ENCODE peak calls at places on chromosomes 7 and 10, in seven cellular contexts. U is testis, P is gastrocnemius medialis, W is IMR-90, T is body of pancreas, C is endothelial cell of umbilical vein, S is A549. V is an unnamed sample.

GRCh38 chr7:35556532-35557471 is 138.1 kb downstream of the HERPUD2 start:
- DNase-seq in U (no peak), P (no peak), W (no peak), T (no peak), C (no peak), S (no peak), V (no peak)

GRCh38 chr10:73653195-73653594 is 2.6 kb downstream of the SYNPO2L start:
- DNase-seq in U (no peak), P (no peak), W (no peak), T (no peak), C (no peak), S (no peak), V (no peak)

GRCh38 chr7:14197280-14197679 is 207.8 kb upstream of the ETV1 start:
- DNase-seq in U (peak; percentile 60), P (no peak), W (no peak), T (peak; percentile 41), C (no peak), S (no peak), V (no peak)

GRCh38 chr7:10632707-10633106 is 341.0 kb upstream of the PHF14 start:
- DNase-seq in U (no peak), P (no peak), W (no peak), T (no peak), C (no peak), S (no peak), V (peak; percentile 60)

GRCh38 chr7:69276011-69276729 is 322.1 kb upstream of the AUTS2 start:
- DNase-seq in U (no peak), P (no peak), W (no peak), T (no peak), C (no peak), S (no peak), V (no peak)

GRCh38 chr10:94005050-94005449 is 11.3 kb downstream of the PLCE1 start:
- DNase-seq in U (no peak), P (no peak), W (peak; percentile 81), T (no peak), C (no peak), S (no peak), V (no peak)

GRCh38 chr10:37057280-37057679 is 68.1 kb upstream of the ANKRD30A start:
- DNase-seq in U (no peak), P (no peak), W (no peak), T (no peak), C (no peak), S (no peak), V (no peak)

GRCh38 chr10:239109-239508 is 103.9 kb downstream of the ZMYND11 start:
- DNase-seq in U (no peak), P (no peak), W (peak; percentile 29), T (no peak), C (no peak), S (no peak), V (no peak)

GRCh38 chr7:26200113-26200443 is 468 bp downstream of the HNRNPA2B1 start:
- DNase-seq in U (peak; percentile 75), P (peak; percentile 50), W (no peak), T (peak; percentile 76), C (peak; percentile 61), S (no peak), V (peak; percentile 90)

GRCh38 chr7:77867208-77867915 is 68.8 kb downstream of the PHTF2 start:
- DNase-seq in U (no peak), P (no peak), W (peak; percentile 41), T (no peak), C (peak; percentile 64), S (peak; percentile 13), V (no peak)

GRCh38 chr7:90520484-90520883 is 51.0 kb downstream of the PTTG1IP2 start:
- DNase-seq in U (no peak), P (no peak), W (peak; percentile 3), T (no peak), C (peak; percentile 13), S (no peak), V (no peak)

GRCh38 chr10:78578929-78579328 is 489.8 kb upstream of the ZMIZ1 start:
- DNase-seq in U (no peak), P (no peak), W (peak; percentile 43), T (no peak), C (no peak), S (no peak), V (no peak)

GRCh38 chr7:158512042-158512441 is 75.6 kb downstream of the PTPRN2 start:
- DNase-seq in U (no peak), P (no peak), W (no peak), T (no peak), C (no peak), S (no peak), V (no peak)

GRCh38 chr10:17782921-17783665 is 26.1 kb upstream of the MRC1 start:
- DNase-seq in U (no peak), P (peak; percentile 21), W (peak; percentile 33), T (no peak), C (peak; percentile 94), S (no peak), V (no peak)

GRCh38 chr10:59362184-59362966 is at the start of gene FAM13C:
- DNase-seq in U (peak; percentile 87), P (peak; percentile 66), W (peak; percentile 63), T (peak; percentile 85), C (peak; percentile 42), S (peak; percentile 7), V (no peak)

GRCh38 chr7:33849004-33849403 is 56.3 kb upstream of the BMPER start:
- DNase-seq in U (no peak), P (no peak), W (peak; percentile 73), T (no peak), C (no peak), S (no peak), V (no peak)

GRCh38 chr7:138886501-138886917 is 88.5 kb upstream of the ATP6V0A4 start:
- DNase-seq in U (peak; percentile 28), P (no peak), W (peak; percentile 73), T (no peak), C (peak; percentile 84), S (peak; percentile 55), V (peak; percentile 70)

GRCh38 chr7:47763063-47763974 is 181.4 kb upstream of the TNS3 start:
- DNase-seq in U (no peak), P (no peak), W (peak; percentile 96), T (no peak), C (peak; percentile 56), S (peak; percentile 96), V (no peak)

GRCh38 chr7:75743455-75743859 is 4.7 kb upstream of the HIP1 start:
- DNase-seq in U (no peak), P (no peak), W (no peak), T (no peak), C (no peak), S (no peak), V (no peak)

DNA sequence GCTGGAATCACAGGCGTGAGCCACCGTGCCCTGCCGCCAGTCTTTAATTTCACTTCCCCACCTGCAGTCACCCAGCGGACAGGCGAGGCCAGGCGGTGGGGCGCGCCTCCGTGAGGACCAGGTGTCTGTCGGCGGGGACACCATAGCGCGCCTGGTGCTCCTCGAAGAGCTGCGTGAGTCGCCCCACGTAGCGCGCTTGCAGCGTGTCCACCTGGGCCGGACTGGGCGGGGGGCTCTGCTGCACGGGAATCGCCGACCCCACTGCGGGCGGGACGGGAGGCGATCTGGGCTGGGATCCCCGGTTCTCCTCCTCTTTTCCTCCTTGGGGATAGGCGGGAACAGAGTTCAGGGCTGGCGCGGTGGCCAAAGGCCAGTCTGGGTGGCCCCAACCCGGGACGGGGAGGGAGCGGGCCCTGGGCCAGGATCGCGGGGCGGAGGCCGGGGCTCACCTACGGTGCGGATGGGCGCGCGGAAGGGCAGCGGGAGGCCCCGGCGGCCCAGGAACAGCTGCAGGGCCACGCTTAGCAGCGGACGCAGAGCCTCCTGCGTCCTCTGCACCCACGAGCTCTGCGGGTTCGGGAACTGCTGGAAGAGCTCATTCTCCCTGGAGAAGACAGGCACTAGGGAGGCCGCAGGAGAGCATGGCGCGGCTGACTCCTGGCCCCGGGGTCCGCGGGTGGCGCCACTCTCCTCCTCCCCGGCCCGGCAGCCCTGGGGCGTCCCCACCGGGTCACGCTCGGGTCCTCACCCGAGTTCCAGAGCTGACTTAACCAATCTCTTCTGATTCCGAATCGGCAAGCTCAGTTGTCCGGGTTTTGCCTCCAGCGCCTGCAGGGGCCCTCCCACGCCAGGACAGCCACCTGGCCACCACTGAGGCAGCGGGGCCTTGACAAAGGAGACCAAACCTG is 1.1 kb upstream of the MOGAT3 start:
- DNase-seq in U (no peak), P (no peak), W (no peak), T (peak; percentile 41), C (no peak), S (no peak), V (no peak)
- TF ChIP-seq POLR2A in U (no peak), P (no peak), W (no peak), T (no peak), C (no peak), S (no peak), V (no peak)

GRCh38 chr7:66921396-66921917 is 432 bp downstream of the TMEM248 start:
- DNase-seq in U (peak; percentile 33), P (no peak), W (peak; percentile 52), T (peak; percentile 68), C (no peak), S (no peak), V (peak; percentile 74)

GRCh38 chr7:66925255-66925654 is 4.2 kb downstream of the TMEM248 start:
- DNase-seq in U (no peak), P (no peak), W (no peak), T (no peak), C (no peak), S (no peak), V (no peak)

GRCh38 chr7:66921918-66922486 is 977 bp downstream of the TMEM248 start:
- DNase-seq in U (no peak), P (no peak), W (no peak), T (no peak), C (peak; percentile 54), S (no peak), V (peak; percentile 71)

GRCh38 chr7:66920256-66920655 is 769 bp upstream of the TMEM248 start:
- DNase-seq in U (no peak), P (no peak), W (no peak), T (no peak), C (no peak), S (no peak), V (peak; percentile 30)

DNA sequence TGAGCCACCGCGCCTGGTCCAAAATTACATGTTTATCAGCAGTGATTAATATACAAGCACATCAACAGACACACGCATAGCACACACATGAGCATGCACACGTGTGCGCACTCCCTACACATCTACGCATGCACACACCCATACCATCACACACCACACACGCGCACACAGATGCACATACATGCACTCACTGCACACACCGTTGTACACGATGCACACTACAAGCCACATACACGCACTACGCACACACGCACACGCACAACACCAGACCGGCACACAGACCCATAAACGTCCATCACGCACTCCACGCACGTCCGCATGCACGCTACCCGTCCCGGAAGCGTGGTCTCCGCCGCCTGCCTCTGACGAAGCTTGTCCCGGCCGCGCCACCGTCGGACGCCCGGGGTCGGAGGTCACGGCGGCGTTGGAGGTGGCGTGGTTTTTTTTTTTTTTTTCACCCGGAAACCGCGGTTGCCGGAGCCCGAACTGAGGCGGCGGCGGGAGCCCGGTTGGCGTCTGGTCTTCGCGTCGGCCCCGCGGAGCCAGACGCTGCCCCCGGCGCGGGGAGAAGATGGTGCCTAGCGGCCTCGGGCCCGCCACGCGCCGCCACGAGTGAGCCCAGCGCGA is at the start of gene TMEM248:
- DNase-seq in U (peak; percentile 91), P (peak; percentile 68), W (peak; percentile 77), T (peak; percentile 93), C (peak; percentile 83), S (peak; percentile 63), V (peak; percentile 92)
- TF ChIP-seq POLR2A in U (no peak), P (peak; percentile 57), W (peak; percentile 75), T (peak; percentile 63), C (peak; percentile 61), S (peak; percentile 94), V (peak; percentile 69)

GRCh38 chr7:149003560-149004305 is 24.6 kb downstream of the PDIA4 start:
- DNase-seq in U (no peak), P (no peak), W (no peak), T (no peak), C (no peak), S (no peak), V (no peak)
- TF ChIP-seq POLR2A in U (no peak), P (no peak), W (no peak), T (no peak), C (no peak), S (no peak), V (no peak)

GRCh38 chr10:113854019-113854756 is at the start of the genes DCLRE1A and NHLRC2:
- DNase-seq in U (peak; percentile 92), P (peak; percentile 60), W (peak; percentile 75), T (peak; percentile 86), C (peak; percentile 84), S (peak; percentile 59), V (peak; percentile 90)
- TF ChIP-seq POLR2A in U (no peak), P (peak; percentile 17), W (no peak), T (peak; percentile 64), C (no peak), S (peak; percentile 30), V (peak; percentile 84)